ENCODE peak calls at places on chromosomes 7 and 10, in ten cellular contexts. One of them, this sample, is unnamed.

GRCh38 chr10:21584834-21585530 is 51.0 kb downstream of the MLLT10 start:
- DNase-seq in NCI-H774: no peak
- DNase-seq in CD8-positive, alpha-beta memory T cell: no peak
- DNase-seq in activated T-helper 1 cell treated with anti-CD3 and anti-CD28 coated beads, Interleukin-2, amount 50 U/mL, for 16 hours: no peak
- DNase-seq in EH: no peak
- DNase-seq in activated CD8-positive, alpha-beta memory T cell treated with anti-CD3 and anti-CD28 coated beads for 1 hour: no peak
- DNase-seq in T-helper 2 cell: no peak
- DNase-seq in HTR-8/SVneo: no peak
- DNase-seq in GM12864: no peak
- DNase-seq in activated naive CD4-positive, alpha-beta T cell: no peak
- DNase-seq in this sample: no peak

GRCh38 chr10:5370493-5371317 is 5.9 kb downstream of the UCN3 start:
- DNase-seq in NCI-H774: no peak
- DNase-seq in CD8-positive, alpha-beta memory T cell: no peak
- DNase-seq in activated T-helper 1 cell treated with anti-CD3 and anti-CD28 coated beads, Interleukin-2, amount 50 U/mL, for 16 hours: no peak
- DNase-seq in EH: no peak
- DNase-seq in activated CD8-positive, alpha-beta memory T cell treated with anti-CD3 and anti-CD28 coated beads for 1 hour: no peak
- DNase-seq in T-helper 2 cell: no peak
- DNase-seq in HTR-8/SVneo: no peak
- DNase-seq in GM12864: no peak
- DNase-seq in activated naive CD4-positive, alpha-beta T cell: no peak
- DNase-seq in this sample: no peak

GRCh38 chr10:21399392-21400015 is 126.0 kb downstream of the SKIDA1 start:
- DNase-seq in NCI-H774: peak; percentile 69
- DNase-seq in CD8-positive, alpha-beta memory T cell: no peak
- DNase-seq in activated T-helper 1 cell treated with anti-CD3 and anti-CD28 coated beads, Interleukin-2, amount 50 U/mL, for 16 hours: no peak
- DNase-seq in EH: peak; percentile 97
- DNase-seq in activated CD8-positive, alpha-beta memory T cell treated with anti-CD3 and anti-CD28 coated beads for 1 hour: no peak
- DNase-seq in T-helper 2 cell: no peak
- DNase-seq in HTR-8/SVneo: no peak
- DNase-seq in GM12864: no peak
- DNase-seq in activated naive CD4-positive, alpha-beta T cell: no peak
- DNase-seq in this sample: peak; percentile 64

GRCh38 chr7:2964208-2964607 is 79.5 kb downstream of the CARD11 start:
- DNase-seq in NCI-H774: no peak
- DNase-seq in CD8-positive, alpha-beta memory T cell: no peak
- DNase-seq in activated T-helper 1 cell treated with anti-CD3 and anti-CD28 coated beads, Interleukin-2, amount 50 U/mL, for 16 hours: no peak
- DNase-seq in EH: no peak
- DNase-seq in activated CD8-positive, alpha-beta memory T cell treated with anti-CD3 and anti-CD28 coated beads for 1 hour: no peak
- DNase-seq in T-helper 2 cell: no peak
- DNase-seq in HTR-8/SVneo: no peak
- DNase-seq in GM12864: no peak
- DNase-seq in activated naive CD4-positive, alpha-beta T cell: no peak
- DNase-seq in this sample: no peak

GRCh38 chr7:11786186-11786585 is 45.8 kb downstream of the THSD7A start:
- DNase-seq in NCI-H774: no peak
- DNase-seq in CD8-positive, alpha-beta memory T cell: no peak
- DNase-seq in activated T-helper 1 cell treated with anti-CD3 and anti-CD28 coated beads, Interleukin-2, amount 50 U/mL, for 16 hours: no peak
- DNase-seq in EH: no peak
- DNase-seq in activated CD8-positive, alpha-beta memory T cell treated with anti-CD3 and anti-CD28 coated beads for 1 hour: no peak
- DNase-seq in T-helper 2 cell: no peak
- DNase-seq in HTR-8/SVneo: no peak
- DNase-seq in GM12864: no peak
- DNase-seq in activated naive CD4-positive, alpha-beta T cell: no peak
- DNase-seq in this sample: no peak

GRCh38 chr7:33882040-33882800 is 23.1 kb upstream of the BMPER start:
- DNase-seq in NCI-H774: no peak
- DNase-seq in CD8-positive, alpha-beta memory T cell: no peak
- DNase-seq in activated T-helper 1 cell treated with anti-CD3 and anti-CD28 coated beads, Interleukin-2, amount 50 U/mL, for 16 hours: no peak
- DNase-seq in EH: no peak
- DNase-seq in activated CD8-positive, alpha-beta memory T cell treated with anti-CD3 and anti-CD28 coated beads for 1 hour: no peak
- DNase-seq in T-helper 2 cell: no peak
- DNase-seq in HTR-8/SVneo: no peak
- DNase-seq in GM12864: no peak
- DNase-seq in activated naive CD4-positive, alpha-beta T cell: no peak
- DNase-seq in this sample: no peak

GRCh38 chr10:111222961-111223360 is 146.1 kb downstream of the ADRA2A start:
- DNase-seq in NCI-H774: no peak
- DNase-seq in CD8-positive, alpha-beta memory T cell: no peak
- DNase-seq in activated T-helper 1 cell treated with anti-CD3 and anti-CD28 coated beads, Interleukin-2, amount 50 U/mL, for 16 hours: no peak
- DNase-seq in EH: no peak
- DNase-seq in activated CD8-positive, alpha-beta memory T cell treated with anti-CD3 and anti-CD28 coated beads for 1 hour: no peak
- DNase-seq in T-helper 2 cell: no peak
- DNase-seq in HTR-8/SVneo: no peak
- DNase-seq in GM12864: no peak
- DNase-seq in activated naive CD4-positive, alpha-beta T cell: no peak
- DNase-seq in this sample: no peak

GRCh38 chr10:132554053-132554990 is 16.7 kb downstream of the INPP5A start:
- DNase-seq in NCI-H774: no peak
- DNase-seq in CD8-positive, alpha-beta memory T cell: no peak
- DNase-seq in activated T-helper 1 cell treated with anti-CD3 and anti-CD28 coated beads, Interleukin-2, amount 50 U/mL, for 16 hours: no peak
- DNase-seq in EH: no peak
- DNase-seq in activated CD8-positive, alpha-beta memory T cell treated with anti-CD3 and anti-CD28 coated beads for 1 hour: no peak
- DNase-seq in T-helper 2 cell: no peak
- DNase-seq in HTR-8/SVneo: no peak
- DNase-seq in GM12864: no peak
- DNase-seq in activated naive CD4-positive, alpha-beta T cell: no peak
- DNase-seq in this sample: no peak

GRCh38 chr10:34319197-34319846 is 495.8 kb downstream of the PARD3 start:
- DNase-seq in NCI-H774: peak; percentile 84
- DNase-seq in CD8-positive, alpha-beta memory T cell: no peak
- DNase-seq in activated T-helper 1 cell treated with anti-CD3 and anti-CD28 coated beads, Interleukin-2, amount 50 U/mL, for 16 hours: no peak
- DNase-seq in EH: peak; percentile 97
- DNase-seq in activated CD8-positive, alpha-beta memory T cell treated with anti-CD3 and anti-CD28 coated beads for 1 hour: no peak
- DNase-seq in T-helper 2 cell: no peak
- DNase-seq in HTR-8/SVneo: peak; percentile 20
- DNase-seq in GM12864: no peak
- DNase-seq in activated naive CD4-positive, alpha-beta T cell: no peak
- DNase-seq in this sample: peak; percentile 79

GRCh38 chr10:61078542-61078941 is 134.6 kb upstream of the RHOBTB1 start:
- DNase-seq in NCI-H774: no peak
- DNase-seq in CD8-positive, alpha-beta memory T cell: no peak
- DNase-seq in activated T-helper 1 cell treated with anti-CD3 and anti-CD28 coated beads, Interleukin-2, amount 50 U/mL, for 16 hours: no peak
- DNase-seq in EH: peak; percentile 4
- DNase-seq in activated CD8-positive, alpha-beta memory T cell treated with anti-CD3 and anti-CD28 coated beads for 1 hour: no peak
- DNase-seq in T-helper 2 cell: no peak
- DNase-seq in HTR-8/SVneo: no peak
- DNase-seq in GM12864: no peak
- DNase-seq in activated naive CD4-positive, alpha-beta T cell: no peak
- DNase-seq in this sample: no peak

GRCh38 chr10:79293841-79294705 is 53.2 kb upstream of the PPIF start:
- DNase-seq in NCI-H774: no peak
- DNase-seq in CD8-positive, alpha-beta memory T cell: no peak
- DNase-seq in activated T-helper 1 cell treated with anti-CD3 and anti-CD28 coated beads, Interleukin-2, amount 50 U/mL, for 16 hours: no peak
- DNase-seq in EH: peak; percentile 69
- DNase-seq in activated CD8-positive, alpha-beta memory T cell treated with anti-CD3 and anti-CD28 coated beads for 1 hour: no peak
- DNase-seq in T-helper 2 cell: no peak
- DNase-seq in HTR-8/SVneo: no peak
- DNase-seq in GM12864: no peak
- DNase-seq in activated naive CD4-positive, alpha-beta T cell: no peak
- DNase-seq in this sample: no peak